ENCODE peak calls at places on chromosomes 11 and 22, in five cellular contexts. One of them, this sample, is unnamed.

GRCh38 chr11:102256251-102256650 is 61.0 kb upstream of the BIRC3 start:
- DNase-seq in H1: no peak
- DNase-seq in IMR-90: peak; percentile 79
- DNase-seq in mammary epithelial cell: peak; percentile 98
- DNase-seq in GM23248: peak; percentile 80
- DNase-seq in this sample: peak; percentile 96

GRCh38 chr11:83773950-83774880 is 488.0 kb upstream of the CCDC90B start:
- DNase-seq in mammary epithelial cell: no peak
- DNase-seq in IMR-90: peak; percentile 27
- DNase-seq in GM23248: peak; percentile 71
- DNase-seq in H1: no peak
- DNase-seq in this sample: no peak

GRCh38 chr11:76975513-76975912 is 58.7 kb upstream of the B3GNT6 start:
- DNase-seq in IMR-90: no peak
- DNase-seq in GM23248: no peak
- DNase-seq in mammary epithelial cell: no peak
- DNase-seq in H1: no peak
- DNase-seq in this sample: no peak

GRCh38 chr11:36037031-36037430 is 93.2 kb downstream of the LDLRAD3 start:
- DNase-seq in mammary epithelial cell: peak; percentile 34
- DNase-seq in IMR-90: peak; percentile 43
- DNase-seq in H1: no peak
- DNase-seq in GM23248: peak; percentile 47
- DNase-seq in this sample: no peak

GRCh38 chr11:126345759-126346585 is 9.5 kb upstream of the ST3GAL4 start:
- DNase-seq in IMR-90: peak; percentile 75
- DNase-seq in GM23248: peak; percentile 86
- DNase-seq in H1: no peak
- DNase-seq in mammary epithelial cell: no peak
- DNase-seq in this sample: no peak

GRCh38 chr11:8389034-8389996 is 125.6 kb upstream of the LMO1 start:
- DNase-seq in H1: no peak
- DNase-seq in mammary epithelial cell: no peak
- DNase-seq in GM23248: no peak
- DNase-seq in IMR-90: no peak
- DNase-seq in this sample: no peak

GRCh38 chr11:27427183-27427980 is 45.2 kb downstream of the LGR4 start:
- DNase-seq in IMR-90: peak; percentile 34
- DNase-seq in mammary epithelial cell: no peak
- DNase-seq in GM23248: peak; percentile 70
- DNase-seq in H1: no peak
- DNase-seq in this sample: no peak

GRCh38 chr11:11558826-11559225 is 63.0 kb downstream of the GALNT18 start:
- DNase-seq in IMR-90: no peak
- DNase-seq in H1: no peak
- DNase-seq in mammary epithelial cell: no peak
- DNase-seq in GM23248: no peak
- DNase-seq in this sample: no peak

GRCh38 chr11:119192111-119192510 is 6.8 kb downstream of the NHERF4 start:
- DNase-seq in mammary epithelial cell: no peak
- DNase-seq in IMR-90: no peak
- DNase-seq in H1: no peak
- DNase-seq in GM23248: peak; percentile 49
- DNase-seq in this sample: no peak

GRCh38 chr11:69213315-69213714 is 57.6 kb downstream of the SMIM38 start:
- DNase-seq in IMR-90: peak; percentile 32
- DNase-seq in mammary epithelial cell: peak; percentile 48
- DNase-seq in H1: no peak
- DNase-seq in GM23248: no peak
- DNase-seq in this sample: no peak

GRCh38 chr22:47205081-47205491 is 442.6 kb downstream of the TBC1D22A start:
- DNase-seq in mammary epithelial cell: no peak
- DNase-seq in GM23248: no peak
- DNase-seq in H1: no peak
- DNase-seq in IMR-90: no peak
- DNase-seq in this sample: no peak

GRCh38 chr11:34643846-34644245 is 23.0 kb downstream of the EHF start:
- DNase-seq in H1: no peak
- DNase-seq in GM23248: no peak
- DNase-seq in mammary epithelial cell: no peak
- DNase-seq in IMR-90: no peak
- DNase-seq in this sample: no peak

GRCh38 chr11:80596291-80596810 is 1155.5 kb upstream of the TENM4 start:
- DNase-seq in H1: no peak
- DNase-seq in mammary epithelial cell: no peak
- DNase-seq in IMR-90: peak; percentile 4
- DNase-seq in GM23248: no peak
- DNase-seq in this sample: no peak

GRCh38 chr11:1251236-1251770 is 28.4 kb downstream of the MUC5B start:
- DNase-seq in GM23248: no peak
- DNase-seq in mammary epithelial cell: no peak
- DNase-seq in IMR-90: no peak
- DNase-seq in H1: no peak
- DNase-seq in this sample: no peak

GRCh38 chr11:3087821-3088800 is 30.9 kb upstream of the CARS1 start:
- DNase-seq in GM23248: peak; percentile 38
- DNase-seq in mammary epithelial cell: peak; percentile 39
- DNase-seq in IMR-90: peak; percentile 10
- DNase-seq in H1: no peak
- DNase-seq in this sample: no peak

GRCh38 chr11:69902337-69902736 is 83.1 kb upstream of the FGF3 start:
- DNase-seq in GM23248: no peak
- DNase-seq in H1: no peak
- DNase-seq in mammary epithelial cell: no peak
- DNase-seq in IMR-90: no peak
- DNase-seq in this sample: no peak

GRCh38 chr22:26394787-26395186 is 34.3 kb upstream of the ASPHD2 start:
- DNase-seq in GM23248: no peak
- DNase-seq in mammary epithelial cell: no peak
- DNase-seq in H1: no peak
- DNase-seq in IMR-90: no peak
- DNase-seq in this sample: no peak

GRCh38 chr22:21775061-21775460 is 39.5 kb upstream of the YPEL1 start:
- DNase-seq in mammary epithelial cell: peak; percentile 62
- DNase-seq in IMR-90: peak; percentile 61
- DNase-seq in H1: no peak
- DNase-seq in GM23248: peak; percentile 55
- DNase-seq in this sample: no peak

GRCh38 chr22:36201630-36202312 is at the start of gene APOL4:
- DNase-seq in mammary epithelial cell: no peak
- DNase-seq in IMR-90: no peak
- DNase-seq in H1: no peak
- DNase-seq in GM23248: peak; percentile 35
- DNase-seq in this sample: no peak

GRCh38 chr11:6609502-6610015 is 2.5 kb downstream of the TAF10 start:
- DNase-seq in mammary epithelial cell: no peak
- DNase-seq in IMR-90: no peak
- DNase-seq in H1: no peak
- DNase-seq in GM23248: no peak
- DNase-seq in this sample: no peak

GRCh38 chr11:118211006-118211405 is 13.8 kb downstream of the JAML start:
- DNase-seq in H1: peak; percentile 29
- DNase-seq in IMR-90: no peak
- DNase-seq in GM23248: peak; percentile 83
- DNase-seq in mammary epithelial cell: peak; percentile 25
- DNase-seq in this sample: no peak

GRCh38 chr11:37323843-37324242 is 725.8 kb upstream of the RAG2 start:
- DNase-seq in IMR-90: no peak
- DNase-seq in mammary epithelial cell: no peak
- DNase-seq in H1: no peak
- DNase-seq in GM23248: no peak
- DNase-seq in this sample: no peak

GRCh38 chr11:63489879-63490278 is 1.1 kb downstream of the PLAAT5 start:
- DNase-seq in GM23248: no peak
- DNase-seq in H1: no peak
- DNase-seq in mammary epithelial cell: no peak
- DNase-seq in IMR-90: no peak
- DNase-seq in this sample: no peak

GRCh38 chr11:119471329-119471728 is 48.4 kb upstream of the THY1 start:
- DNase-seq in GM23248: peak; percentile 49
- DNase-seq in IMR-90: no peak
- DNase-seq in mammary epithelial cell: no peak
- DNase-seq in H1: no peak
- DNase-seq in this sample: no peak

GRCh38 chr11:72844356-72844755 is 30.1 kb downstream of the ATG16L2 start:
- DNase-seq in IMR-90: peak; percentile 89
- DNase-seq in mammary epithelial cell: no peak
- DNase-seq in H1: no peak
- DNase-seq in GM23248: no peak
- DNase-seq in this sample: no peak

GRCh38 chr11:64359712-64360402 is 895 bp downstream of the RPS6KA4 start:
- DNase-seq in GM23248: peak; percentile 16
- DNase-seq in IMR-90: no peak
- DNase-seq in mammary epithelial cell: peak; percentile 58
- DNase-seq in H1: no peak
- DNase-seq in this sample: no peak

GRCh38 chr11:115674831-115675230 is 170.6 kb upstream of the CADM1 start:
- DNase-seq in GM23248: no peak
- DNase-seq in IMR-90: no peak
- DNase-seq in mammary epithelial cell: no peak
- DNase-seq in H1: no peak
- DNase-seq in this sample: no peak

GRCh38 chr11:1086171-1087102 is 11.8 kb downstream of the MUC2 start:
- DNase-seq in IMR-90: no peak
- DNase-seq in mammary epithelial cell: no peak
- DNase-seq in H1: no peak
- DNase-seq in GM23248: no peak
- DNase-seq in this sample: no peak

GRCh38 chr11:109040303-109040702 is 375.4 kb downstream of the DDX10 start:
- DNase-seq in GM23248: no peak
- DNase-seq in IMR-90: no peak
- DNase-seq in H1: peak; percentile 21
- DNase-seq in mammary epithelial cell: no peak
- DNase-seq in this sample: no peak

GRCh38 chr11:102528618-102529017 is 1.9 kb downstream of the MMP7 start:
- DNase-seq in H1: no peak
- DNase-seq in IMR-90: peak; percentile 19
- DNase-seq in mammary epithelial cell: peak; percentile 78
- DNase-seq in GM23248: no peak
- DNase-seq in this sample: no peak

GRCh38 chr22:48045369-48045768 is 1282.9 kb downstream of the TBC1D22A start:
- DNase-seq in IMR-90: no peak
- DNase-seq in H1: no peak
- DNase-seq in GM23248: no peak
- DNase-seq in mammary epithelial cell: no peak
- DNase-seq in this sample: no peak

GRCh38 chr11:41963406-41963805 is 504.0 kb upstream of the LRRC4C start:
- DNase-seq in mammary epithelial cell: no peak
- DNase-seq in GM23248: no peak
- DNase-seq in H1: no peak
- DNase-seq in IMR-90: no peak
- DNase-seq in this sample: no peak

GRCh38 chr11:46879056-46879585 is 33.0 kb upstream of the CKAP5 start:
- DNase-seq in mammary epithelial cell: no peak
- DNase-seq in H1: no peak
- DNase-seq in GM23248: no peak
- DNase-seq in IMR-90: no peak
- DNase-seq in this sample: no peak

GRCh38 chr11:3162410-3163240 is 2.5 kb downstream of the OSBPL5 start:
- DNase-seq in GM23248: no peak
- DNase-seq in mammary epithelial cell: no peak
- DNase-seq in IMR-90: no peak
- DNase-seq in H1: no peak
- DNase-seq in this sample: no peak

GRCh38 chr11:62336949-62337681 is at the start of gene ASRGL1:
- DNase-seq in H1: peak; percentile 54
- DNase-seq in mammary epithelial cell: peak; percentile 40
- DNase-seq in GM23248: peak; percentile 77
- DNase-seq in IMR-90: peak; percentile 15
- DNase-seq in this sample: no peak

GRCh38 chr11:10878408-10879214 is 20.8 kb upstream of the ZBED5 start:
- DNase-seq in mammary epithelial cell: peak; percentile 52
- DNase-seq in GM23248: peak; percentile 77
- DNase-seq in H1: no peak
- DNase-seq in IMR-90: peak; percentile 72
- DNase-seq in this sample: no peak

GRCh38 chr11:123325535-123325934 is 104.5 kb upstream of the GRAMD1B start:
- DNase-seq in mammary epithelial cell: no peak
- DNase-seq in IMR-90: no peak
- DNase-seq in GM23248: no peak
- DNase-seq in H1: no peak
- DNase-seq in this sample: no peak
- H3K27me3 ChIP-seq in mammary epithelial cell: no peaks in the 10 kb centered on the region
- H3K27me3 ChIP-seq in IMR-90: peaks cover 37% of the 10 kb centered on the region
- H3K27me3 ChIP-seq in GM23248: peaks cover 16% of the 10 kb centered on the region
- H3K27me3 ChIP-seq in H1: no peaks in the 10 kb centered on the region
- H3K27me3 ChIP-seq in this sample: peaks cover 3% of the 10 kb centered on the region

GRCh38 chr11:129314381-129314780 is 61.3 kb upstream of the BARX2 start:
- DNase-seq in IMR-90: no peak
- DNase-seq in GM23248: no peak
- DNase-seq in mammary epithelial cell: no peak
- DNase-seq in H1: no peak
- DNase-seq in this sample: no peak
- H3K4me2 ChIP-seq in IMR-90: no peak overlapping the region
- H3K4me2 ChIP-seq in GM23248: no peak overlapping the region
- H3K4me2 ChIP-seq in mammary epithelial cell: no peak overlapping the region
- H3K4me2 ChIP-seq in H1: no peak overlapping the region
- H3K4me2 ChIP-seq in this sample: no peak overlapping the region

GRCh38 chr22:23109441-23109978 is 32.3 kb downstream of the RSPH14 start:
- DNase-seq in mammary epithelial cell: no peak
- DNase-seq in GM23248: no peak
- DNase-seq in H1: no peak
- DNase-seq in IMR-90: no peak
- DNase-seq in this sample: no peak
- H3K27me3 ChIP-seq in mammary epithelial cell: no peaks in the 10 kb centered on the region
- H3K27me3 ChIP-seq in GM23248: no peaks in the 10 kb centered on the region
- H3K27me3 ChIP-seq in H1: no peaks in the 10 kb centered on the region
- H3K27me3 ChIP-seq in IMR-90: peaks cover 6% of the 10 kb centered on the region
- H3K27me3 ChIP-seq in this sample: no peaks in the 10 kb centered on the region

GRCh38 chr22:49064836-49065235 is 762.8 kb downstream of the BRD1 start:
- DNase-seq in IMR-90: no peak
- DNase-seq in H1: no peak
- DNase-seq in mammary epithelial cell: no peak
- DNase-seq in GM23248: no peak
- DNase-seq in this sample: no peak

GRCh38 chr22:49072996-49073645 is 754.6 kb downstream of the BRD1 start:
- DNase-seq in IMR-90: no peak
- DNase-seq in mammary epithelial cell: no peak
- DNase-seq in H1: no peak
- DNase-seq in GM23248: no peak
- DNase-seq in this sample: no peak

GRCh38 chr22:49067504-49067903 is 760.2 kb downstream of the BRD1 start:
- DNase-seq in IMR-90: no peak
- DNase-seq in GM23248: no peak
- DNase-seq in H1: no peak
- DNase-seq in mammary epithelial cell: no peak
- DNase-seq in this sample: no peak

GRCh38 chr22:49066619-49067018 is 761.1 kb downstream of the BRD1 start:
- DNase-seq in GM23248: no peak
- DNase-seq in H1: no peak
- DNase-seq in IMR-90: no peak
- DNase-seq in mammary epithelial cell: no peak
- DNase-seq in this sample: no peak

GRCh38 chr22:49068861-49069260 is 758.8 kb downstream of the BRD1 start:
- DNase-seq in H1: no peak
- DNase-seq in IMR-90: no peak
- DNase-seq in mammary epithelial cell: no peak
- DNase-seq in GM23248: no peak
- DNase-seq in this sample: no peak
- H3K4me2 ChIP-seq in H1: no peak overlapping the region
- H3K4me2 ChIP-seq in IMR-90: no peak overlapping the region
- H3K4me2 ChIP-seq in mammary epithelial cell: no peak overlapping the region
- H3K4me2 ChIP-seq in GM23248: no peak overlapping the region
- H3K4me2 ChIP-seq in this sample: no peak overlapping the region

GRCh38 chr11:20599424-20600346 is at the start of gene SLC6A5:
- DNase-seq in mammary epithelial cell: peak; percentile 60
- DNase-seq in IMR-90: peak; percentile 19
- DNase-seq in GM23248: peak; percentile 52
- DNase-seq in H1: peak; percentile 49
- DNase-seq in this sample: no peak
- H3K27me3 ChIP-seq in mammary epithelial cell: peaks cover 63% of the 10 kb centered on the region
- H3K27me3 ChIP-seq in IMR-90: peaks cover 78% of the 10 kb centered on the region
- H3K27me3 ChIP-seq in GM23248: peaks cover 92% of the 10 kb centered on the region
- H3K27me3 ChIP-seq in H1: peaks cover 58% of the 10 kb centered on the region
- H3K27me3 ChIP-seq in this sample: peaks cover 98% of the 10 kb centered on the region

This sample was measured in keratinocyte.